ENCODE peak calls at places on chromosomes 3 and 15, in five cellular contexts. One of them, this sample, is unnamed.

GRCh38 chr15:101320501-101321052 is 25.5 kb upstream of the SNRPA1 start:
- DNase-seq in ovary: no peak
- DNase-seq in activated CD4-positive, alpha-beta T cell treated with anti-CD3 and anti-CD28 coated beads for 1 hour: peak; percentile 22
- DNase-seq in fibroblast of lung: peak; percentile 10
- DNase-seq in endothelial cell: peak; percentile 59
- DNase-seq in this sample: no peak

GRCh38 chr15:85750807-85751730 is 43.7 kb downstream of the KLHL25 start:
- DNase-seq in fibroblast of lung: no peak
- DNase-seq in ovary: no peak
- DNase-seq in endothelial cell: no peak
- DNase-seq in activated CD4-positive, alpha-beta T cell treated with anti-CD3 and anti-CD28 coated beads for 1 hour: no peak
- DNase-seq in this sample: no peak

GRCh38 chr3:102083971-102084370 is 234.7 kb downstream of the NFKBIZ start:
- DNase-seq in fibroblast of lung: peak; percentile 65
- DNase-seq in activated CD4-positive, alpha-beta T cell treated with anti-CD3 and anti-CD28 coated beads for 1 hour: no peak
- DNase-seq in endothelial cell: no peak
- DNase-seq in ovary: no peak
- DNase-seq in this sample: no peak

GRCh38 chr3:130901463-130902204 is 7.8 kb downstream of the ATP2C1 start:
- DNase-seq in endothelial cell: no peak
- DNase-seq in ovary: no peak
- DNase-seq in activated CD4-positive, alpha-beta T cell treated with anti-CD3 and anti-CD28 coated beads for 1 hour: no peak
- DNase-seq in fibroblast of lung: no peak
- DNase-seq in this sample: no peak

GRCh38 chr3:12707425-12707824 is 43.5 kb upstream of the RAF1 start:
- DNase-seq in activated CD4-positive, alpha-beta T cell treated with anti-CD3 and anti-CD28 coated beads for 1 hour: no peak
- DNase-seq in ovary: no peak
- DNase-seq in endothelial cell: no peak
- DNase-seq in fibroblast of lung: peak; percentile 44
- DNase-seq in this sample: no peak

GRCh38 chr15:34055868-34056595 is 17.0 kb upstream of the AVEN start:
- DNase-seq in endothelial cell: no peak
- DNase-seq in fibroblast of lung: peak; percentile 95
- DNase-seq in ovary: no peak
- DNase-seq in activated CD4-positive, alpha-beta T cell treated with anti-CD3 and anti-CD28 coated beads for 1 hour: no peak
- DNase-seq in this sample: no peak

GRCh38 chr3:55709411-55709997 is 222.4 kb upstream of the WNT5A start:
- DNase-seq in fibroblast of lung: no peak
- DNase-seq in endothelial cell: no peak
- DNase-seq in ovary: peak; percentile 54
- DNase-seq in activated CD4-positive, alpha-beta T cell treated with anti-CD3 and anti-CD28 coated beads for 1 hour: no peak
- DNase-seq in this sample: no peak

GRCh38 chr3:183224581-183224980 is 28.5 kb upstream of the B3GNT5 start:
- DNase-seq in fibroblast of lung: no peak
- DNase-seq in activated CD4-positive, alpha-beta T cell treated with anti-CD3 and anti-CD28 coated beads for 1 hour: peak; percentile 9
- DNase-seq in endothelial cell: no peak
- DNase-seq in ovary: no peak
- DNase-seq in this sample: no peak